ENCODE peak calls at places on chromosomes 7 and 10, in nine cellular contexts. C, D, I, S, Y, X, E, W and P are unnamed samples.

GRCh38 chr7:16587785-16588184 is 57.8 kb downstream of the ANKMY2 start:
- DNase-seq in C (no peak), D (no peak), I (no peak), S (no peak), Y (peak; percentile 13), X (no peak), E (no peak), W (no peak), P (no peak)

GRCh38 chr10:127863231-127863825 is 29.4 kb downstream of the CLRN3 start:
- DNase-seq in C (peak; percentile 12), D (peak; percentile 21), I (no peak), S (no peak), Y (no peak), X (no peak), E (no peak), W (no peak), P (no peak)

GRCh38 chr7:30184804-30185487 is 50.2 kb downstream of the MTURN start:
- DNase-seq in C (peak; percentile 23), D (no peak), I (no peak), S (no peak), Y (no peak), X (no peak), E (no peak), W (no peak), P (no peak)

GRCh38 chr10:109902992-109903947 is 20.0 kb downstream of the XPNPEP1 start:
- DNase-seq in C (no peak), D (no peak), I (no peak), S (no peak), Y (no peak), X (no peak), E (no peak), W (no peak), P (no peak)

GRCh38 chr10:118870467-118871243 is 115.9 kb upstream of the CACUL1 start:
- DNase-seq in C (peak; percentile 75), D (peak; percentile 52), I (no peak), S (no peak), Y (no peak), X (no peak), E (no peak), W (no peak), P (no peak)

GRCh38 chr10:11106621-11107374 is 89.1 kb downstream of the CELF2 start:
- DNase-seq in C (no peak), D (no peak), I (no peak), S (no peak), Y (no peak), X (no peak), E (no peak), W (no peak), P (no peak)

GRCh38 chr10:75929630-75930161 is 498.3 kb downstream of the LRMDA start:
- DNase-seq in C (no peak), D (no peak), I (no peak), S (no peak), Y (no peak), X (no peak), E (no peak), W (no peak), P (no peak)

GRCh38 chr10:46282460-46283216 is 4.2 kb upstream of the ANTXRL start:
- DNase-seq in C (peak; percentile 74), D (peak; percentile 73), I (peak; percentile 21), S (peak; percentile 56), Y (no peak), X (peak; percentile 63), E (peak; percentile 44), W (no peak), P (peak; percentile 63)

GRCh38 chr10:121187375-121187774 is 336.2 kb downstream of the WDR11 start:
- DNase-seq in C (peak; percentile 13), D (no peak), I (no peak), S (no peak), Y (no peak), X (no peak), E (no peak), W (no peak), P (no peak)

GRCh38 chr10:118543714-118544400 is 51.6 kb downstream of the PRLHR start:
- DNase-seq in C (peak; percentile 16), D (peak; percentile 57), I (no peak), S (no peak), Y (no peak), X (peak; percentile 34), E (no peak), W (no peak), P (no peak)

GRCh38 chr10:77027141-77027540 is 610.5 kb downstream of the KCNMA1 start:
- DNase-seq in C (no peak), D (no peak), I (no peak), S (no peak), Y (no peak), X (no peak), E (no peak), W (no peak), P (no peak)

GRCh38 chr7:778968-779451 is 51.9 kb upstream of the PRKAR1B start:
- DNase-seq in C (no peak), D (no peak), I (no peak), S (no peak), Y (no peak), X (no peak), E (no peak), W (no peak), P (no peak)

GRCh38 chr10:113895018-113895417 is 40.6 kb downstream of the NHLRC2 start:
- DNase-seq in C (peak; percentile 65), D (no peak), I (peak; percentile 36), S (no peak), Y (no peak), X (no peak), E (no peak), W (no peak), P (no peak)

GRCh38 chr7:98238976-98239375 is 13.1 kb downstream of the TECPR1 start:
- DNase-seq in C (peak; percentile 84), D (no peak), I (no peak), S (no peak), Y (no peak), X (no peak), E (no peak), W (no peak), P (no peak)

GRCh38 chr7:48132792-48133191 is 38.5 kb upstream of the ABCA13 start:
- DNase-seq in C (no peak), D (no peak), I (no peak), S (no peak), Y (no peak), X (no peak), E (no peak), W (no peak), P (no peak)

GRCh38 chr7:80039255-80039884 is 95.3 kb upstream of the GNAI1 start:
- DNase-seq in C (no peak), D (no peak), I (no peak), S (no peak), Y (no peak), X (no peak), E (no peak), W (no peak), P (no peak)

GRCh38 chr10:63976538-63976937 is 455.3 kb downstream of the REEP3 start:
- DNase-seq in C (peak; percentile 1), D (peak; percentile 44), I (no peak), S (no peak), Y (no peak), X (no peak), E (no peak), W (no peak), P (no peak)

GRCh38 chr7:17560966-17561365 is 262.5 kb downstream of the AHR start:
- DNase-seq in C (no peak), D (no peak), I (no peak), S (no peak), Y (no peak), X (no peak), E (no peak), W (no peak), P (no peak)

GRCh38 chr10:73838008-73838567 is 26.7 kb upstream of the NDST2 start:
- DNase-seq in C (no peak), D (no peak), I (no peak), S (no peak), Y (no peak), X (no peak), E (no peak), W (no peak), P (no peak)

GRCh38 chr7:74217455-74218342 is 7.9 kb downstream of the LAT2 start:
- DNase-seq in C (no peak), D (no peak), I (no peak), S (no peak), Y (no peak), X (no peak), E (no peak), W (no peak), P (no peak)

GRCh38 chr7:40658731-40659130 is 523.9 kb downstream of the SUGCT start:
- DNase-seq in C (peak; percentile 50), D (no peak), I (peak; percentile 66), S (no peak), Y (no peak), X (no peak), E (no peak), W (no peak), P (no peak)

GRCh38 chr7:87600130-87601124 is at the start of gene ABCB1:
- DNase-seq in C (peak; percentile 79), D (peak; percentile 9), I (no peak), S (no peak), Y (no peak), X (peak; percentile 62), E (no peak), W (no peak), P (peak; percentile 20)

GRCh38 chr7:120843121-120843520 is 14.8 kb downstream of the TSPAN12 start:
- DNase-seq in C (peak; percentile 13), D (no peak), I (no peak), S (no peak), Y (no peak), X (no peak), E (no peak), W (no peak), P (no peak)

GRCh38 chr10:96417432-96417831 is 58.6 kb upstream of the OPALIN start:
- DNase-seq in C (peak; percentile 32), D (no peak), I (no peak), S (no peak), Y (no peak), X (no peak), E (no peak), W (no peak), P (no peak)

GRCh38 chr10:116742367-116743265 is at the start of gene HSPA12A:
- DNase-seq in C (peak; percentile 89), D (peak; percentile 76), I (peak; percentile 44), S (peak; percentile 30), Y (peak; percentile 5), X (peak; percentile 54), E (peak; percentile 20), W (no peak), P (peak; percentile 66)

GRCh38 chr7:127934711-127935110 is 96.5 kb downstream of the LRRC4 start:
- DNase-seq in C (no peak), D (no peak), I (no peak), S (no peak), Y (no peak), X (no peak), E (no peak), W (no peak), P (no peak)